ENCODE peak calls at places on chromosomes 2 and 18, in eight cellular contexts. K, G, D, F, I, T, C and X are unnamed samples.
A peak's percentile ranks its signal among the peaks of the same experiment; 100 is the strongest.

GRCh38 chr18:74534150-74534969 is at the start of gene CNDP1:
- DNase-seq in F (no peak), C (peak; percentile 91), K (no peak), T (no peak), G (no peak), D (no peak), I (no peak), X (no peak)

GRCh38 chr2:71000780-71001591 is 6.3 kb upstream of the TEX261 start:
- DNase-seq in I (peak; percentile 68), G (peak; percentile 63), T (peak; percentile 58), F (peak; percentile 60), C (peak; percentile 78), D (peak; percentile 80), K (peak; percentile 64), X (peak; percentile 70)

GRCh38 chr18:46809145-46809544 is 52.3 kb upstream of the ST8SIA5 start:
- DNase-seq in F (no peak), T (no peak), D (no peak), K (no peak), G (peak; percentile 46), I (no peak), C (no peak), X (no peak)

GRCh38 chr18:35045808-35046207 is 4.6 kb downstream of the MAPRE2 start:
- DNase-seq in G (no peak), D (no peak), I (no peak), K (no peak), C (no peak), T (no peak), F (no peak), X (no peak)

GRCh38 chr2:37324536-37324785 is 172 bp downstream of the PRKD3 start:
- DNase-seq in K (peak; percentile 80), D (no peak), G (no peak), F (peak; percentile 74), I (peak; percentile 82), T (peak; percentile 63), C (peak; percentile 81), X (no peak)

GRCh38 chr18:36095936-36096519 is 28.7 kb upstream of the RPRD1A start:
- DNase-seq in C (peak; percentile 49), G (peak; percentile 35), D (peak; percentile 44), T (peak; percentile 71), F (peak; percentile 85), K (no peak), I (no peak), X (no peak)

GRCh38 chr2:164859251-164859818 is 17.7 kb upstream of the COBLL1 start:
- DNase-seq in F (no peak), T (no peak), G (no peak), D (no peak), I (no peak), C (no peak), K (no peak), X (no peak)

GRCh38 chr2:2573658-2574293 is 242.7 kb upstream of the MYT1L start:
- DNase-seq in D (no peak), I (no peak), G (no peak), K (no peak), T (no peak), C (no peak), F (no peak), X (no peak)

GRCh38 chr2:119311371-119311770 is 55.3 kb downstream of the C2orf76 start:
- DNase-seq in D (no peak), I (no peak), K (no peak), C (no peak), F (no peak), G (no peak), T (no peak), X (no peak)

GRCh38 chr2:120192280-120192679 is 30.9 kb downstream of the TMEM185B start:
- DNase-seq in K (no peak), I (no peak), T (no peak), G (no peak), C (no peak), D (no peak), F (no peak), X (no peak)

GRCh38 chr2:237603718-237604362 is 13.3 kb upstream of the RAB17 start:
- DNase-seq in T (peak; percentile 89), G (no peak), K (peak; percentile 61), C (peak; percentile 55), I (no peak), D (no peak), F (peak; percentile 80), X (no peak)

GRCh38 chr2:74873678-74874640 is 40.0 kb downstream of the HK2 start:
- DNase-seq in T (no peak), D (no peak), I (no peak), K (no peak), F (no peak), G (no peak), C (no peak), X (no peak)

GRCh38 chr2:12514631-12515437 is 201.9 kb upstream of the TRIB2 start:
- DNase-seq in G (no peak), F (peak; percentile 24), C (no peak), K (no peak), I (no peak), T (peak; percentile 34), D (no peak), X (no peak)

GRCh38 chr2:240269886-240270285 is 129.4 kb upstream of the OTOS start:
- DNase-seq in K (no peak), I (no peak), G (no peak), D (no peak), T (no peak), C (no peak), F (no peak), X (no peak)

GRCh38 chr2:84741182-84741822 is 139.6 kb downstream of the TRABD2A start:
- DNase-seq in D (no peak), I (no peak), G (no peak), K (no peak), F (peak; percentile 43), T (peak; percentile 15), C (no peak), X (no peak)

GRCh38 chr2:165874445-165875039 is 79.0 kb downstream of the TTC21B start:
- DNase-seq in K (no peak), T (peak; percentile 75), C (peak; percentile 70), G (peak; percentile 49), D (peak; percentile 41), I (no peak), F (peak; percentile 75), X (no peak)